ENCODE peak calls at places on chromosomes 4 and X, in ten cellular contexts. W, F, G, E, U, J, H, Y, N and Q are unnamed samples.

GRCh38 chr4:61773655-61774245 is 573.6 kb downstream of the ADGRL3 start:
- DNase-seq in E (no peak), G (no peak), J (no peak), H (no peak), U (no peak), Y (no peak), W (no peak), N (no peak), F (no peak), Q (no peak)

GRCh38 chr4:105113800-105114199 is 32.9 kb upstream of the TET2 start:
- DNase-seq in Y (no peak), E (no peak), F (no peak), J (no peak), N (no peak), W (no peak), H (no peak), G (no peak), U (no peak), Q (no peak)

GRCh38 chrX:123993326-123993725 is 31.8 kb downstream of the STAG2 start:
- DNase-seq in J (no peak), G (no peak), F (peak; percentile 62), H (no peak), Y (no peak), E (no peak), U (no peak), N (no peak), W (no peak), Q (no peak)

GRCh38 chrX:1491851-1492349 is 39.2 kb upstream of the ASMTL start:
- DNase-seq in W (peak; percentile 88), U (no peak), G (peak; percentile 47), H (peak; percentile 90), N (peak; percentile 86), J (peak; percentile 73), F (peak; percentile 54), E (peak; percentile 86), Y (no peak), Q (no peak)

GRCh38 chr4:119498520-119498919 is 130.1 kb downstream of the PDE5A start:
- DNase-seq in F (no peak), Y (peak; percentile 22), E (no peak), G (no peak), N (no peak), W (no peak), J (no peak), H (no peak), U (no peak), Q (no peak)

GRCh38 chr4:116180056-116180690 is 905.2 kb downstream of the TRAM1L1 start:
- DNase-seq in E (no peak), G (no peak), Y (no peak), W (peak; percentile 12), U (no peak), N (no peak), H (no peak), F (peak; percentile 0), J (no peak), Q (no peak)

GRCh38 chr4:16196482-16197393 is 29.5 kb downstream of the TAPT1 start:
- DNase-seq in H (no peak), W (no peak), F (peak; percentile 76), U (peak; percentile 54), N (peak; percentile 38), J (no peak), Y (peak; percentile 21), E (no peak), G (no peak), Q (no peak)

GRCh38 chr4:39469429-39470077 is 10.7 kb downstream of the LIAS start:
- DNase-seq in J (peak; percentile 36), H (peak; percentile 65), U (peak; percentile 46), E (peak; percentile 30), N (peak; percentile 68), Y (peak; percentile 42), F (peak; percentile 85), W (peak; percentile 63), G (peak; percentile 42), Q (no peak)

GRCh38 chrX:120301960-120302359 is 9.3 kb downstream of the TMEM255A start:
- DNase-seq in F (no peak), G (no peak), U (no peak), N (no peak), W (no peak), J (no peak), E (no peak), H (no peak), Y (no peak), Q (no peak)